ENCODE peak calls at places on chromosomes 1 and 21, in four cellular contexts. L, I, Z and S are unnamed samples.

GRCh38 chr1:3135073-3135745 is 66.2 kb downstream of the PRDM16 start:
- DNase-seq in L (no peak), I (no peak), Z (peak; percentile 55), S (peak; percentile 7)

GRCh38 chr1:114344656-114345055 is 166.3 kb downstream of the TRIM33 start:
- DNase-seq in L (peak; percentile 89), I (no peak), Z (no peak), S (no peak)

GRCh38 chr1:11703357-11704225 is 12.1 kb downstream of the DRAXIN start:
- DNase-seq in L (no peak), I (no peak), Z (no peak), S (no peak)

GRCh38 chr1:100353073-100353801 is 931 bp downstream of the CDC14A start:
- DNase-seq in L (no peak), I (no peak), Z (peak; percentile 77), S (peak; percentile 80)

GRCh38 chr1:94940738-94941137 is 13.8 kb upstream of the CNN3 start:
- DNase-seq in L (no peak), I (no peak), Z (no peak), S (no peak)

GRCh38 chr1:15949453-15950245 is 26.3 kb downstream of the ZBTB17 start:
- DNase-seq in L (peak; percentile 96), I (peak; percentile 80), Z (peak; percentile 56), S (peak; percentile 87)

GRCh38 chr1:111234866-111235265 is 7.4 kb downstream of the CHI3L2 start:
- DNase-seq in L (peak; percentile 70), I (no peak), Z (no peak), S (no peak)

GRCh38 chr1:66475940-66476339 is 58.0 kb upstream of the SGIP1 start:
- DNase-seq in L (no peak), I (peak; percentile 38), Z (no peak), S (peak; percentile 10)

GRCh38 chr21:37380349-37381323 is 14.1 kb downstream of the DYRK1A start:
- DNase-seq in L (no peak), I (peak; percentile 49), Z (no peak), S (peak; percentile 50)

GRCh38 chr21:45590726-45591618 is 48.7 kb upstream of the SLC19A1 start:
- DNase-seq in L (no peak), I (peak; percentile 47), Z (no peak), S (no peak)

GRCh38 chr1:10379676-10380075 is 19.2 kb upstream of the PGD start:
- DNase-seq in L (no peak), I (no peak), Z (no peak), S (no peak)

GRCh38 chr1:248918126-248918525 is 12.1 kb downstream of the PGBD2 start:
- DNase-seq in L (no peak), I (no peak), Z (no peak), S (no peak)

DNA sequence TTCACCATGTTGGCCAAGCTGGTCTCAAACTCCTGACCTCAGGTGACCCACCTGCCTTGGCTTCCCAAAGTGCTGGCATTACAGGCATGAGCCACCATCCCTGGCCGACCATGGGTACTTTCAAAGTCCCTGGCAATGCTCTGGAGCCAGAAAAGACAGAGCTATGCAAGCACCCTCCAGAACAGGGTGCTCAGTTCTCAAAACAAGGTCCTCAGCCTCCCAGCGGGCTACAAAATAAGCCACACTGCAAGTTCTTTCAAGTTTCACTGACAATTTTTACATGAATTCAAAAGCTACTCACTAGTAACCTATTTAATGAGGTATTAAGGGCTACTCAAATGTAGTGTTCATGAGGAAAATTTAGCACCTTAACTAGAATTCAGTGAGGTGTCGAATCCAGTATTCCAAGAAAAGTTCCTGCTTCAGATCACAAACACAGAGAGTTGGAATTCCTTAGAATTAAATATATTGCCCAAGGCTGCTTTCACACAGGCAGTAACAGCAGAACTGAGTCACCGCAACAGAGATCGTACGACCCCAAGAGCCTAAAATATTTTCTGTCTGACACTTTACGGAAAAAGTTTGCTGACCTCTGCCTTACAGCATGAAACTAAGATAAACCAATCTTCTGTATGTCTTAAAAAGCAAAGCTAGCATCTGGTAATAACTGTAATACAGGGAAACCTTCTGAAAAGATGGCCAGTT is 60.7 kb downstream of the HSF2BP start:
- DNase-seq in L (peak; percentile 87), I (no peak), Z (no peak), S (peak; percentile 29)
- H4K8ac ChIP-seq in L (peak overlapping the region; percentile 38), I (no peak overlapping the region), Z (no peak overlapping the region), S (no peak overlapping the region)

GRCh38 chr1:159939603-159940002 is 5.8 kb downstream of the IGSF9 start:
- DNase-seq in L (no peak), I (no peak), Z (no peak), S (no peak)
- H4K5ac ChIP-seq in L (no peak overlapping the region), I (no peak overlapping the region), Z (no peak overlapping the region), S (no peak overlapping the region)

DNA sequence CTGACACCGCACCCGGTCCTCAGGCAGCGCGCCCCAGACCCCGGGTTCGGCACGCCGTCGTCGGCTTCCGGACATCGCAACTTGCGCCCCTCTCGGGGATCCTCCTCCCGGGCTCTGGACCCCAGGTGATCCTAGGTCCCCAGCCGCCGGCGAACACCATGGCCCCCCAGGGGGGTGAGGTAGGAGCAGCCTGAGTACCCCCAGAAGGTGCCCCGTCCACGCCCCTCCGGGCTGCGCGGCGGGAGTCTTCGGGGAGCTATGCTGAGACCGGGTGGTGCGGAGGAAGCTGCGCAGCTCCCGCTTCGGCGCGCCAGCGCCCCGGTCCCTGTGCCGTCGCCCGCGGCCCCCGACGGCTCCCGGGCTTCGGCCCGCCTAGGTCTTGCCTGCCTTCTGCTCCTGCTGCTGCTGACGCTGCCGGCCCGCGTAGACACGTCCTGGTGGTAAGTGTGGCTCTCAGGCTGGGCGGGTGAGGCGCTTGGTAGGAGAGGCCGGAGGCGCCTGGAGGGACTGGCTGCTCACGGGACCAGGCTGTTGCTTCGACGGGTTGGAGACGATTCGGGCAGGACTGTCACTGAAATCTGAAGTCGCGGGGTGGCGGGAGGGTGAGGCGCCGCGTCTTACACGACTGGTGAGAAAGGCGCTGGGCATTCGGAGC is 367 bp downstream of the WNT2B start:
- DNase-seq in L (no peak), I (peak; percentile 60), Z (peak; percentile 86), S (peak; percentile 83)
- H2AK5ac ChIP-seq in L (peak overlapping the region; percentile 35), I (no peak overlapping the region), Z (no peak overlapping the region), S (no peak overlapping the region)

GRCh38 chr1:222454782-222455181 is 93.1 kb downstream of the HHIPL2 start:
- DNase-seq in L (peak; percentile 72), I (peak; percentile 37), Z (no peak), S (peak; percentile 42)
- H4K8ac ChIP-seq in L (peak overlapping the region; percentile 59), I (no peak overlapping the region), Z (no peak overlapping the region), S (no peak overlapping the region)

GRCh38 chr1:88648706-88649105 is 35.4 kb upstream of the PKN2 start:
- DNase-seq in L (no peak), I (no peak), Z (no peak), S (peak; percentile 78)

GRCh38 chr1:88647749-88648415 is 36.2 kb upstream of the PKN2 start:
- DNase-seq in L (no peak), I (no peak), Z (no peak), S (peak; percentile 68)

GRCh38 chr1:88646852-88647645 is 37.0 kb upstream of the PKN2 start:
- DNase-seq in L (no peak), I (no peak), Z (no peak), S (peak; percentile 80)

GRCh38 chr1:88649932-88650331 is 34.1 kb upstream of the PKN2 start:
- DNase-seq in L (no peak), I (no peak), Z (no peak), S (no peak)

GRCh38 chr1:88650676-88651418 is 33.2 kb upstream of the PKN2 start:
- DNase-seq in L (peak; percentile 23), I (no peak), Z (no peak), S (peak; percentile 51)
- H4K5ac ChIP-seq in L (no peak overlapping the region), I (no peak overlapping the region), Z (no peak overlapping the region), S (no peak overlapping the region)

DNA sequence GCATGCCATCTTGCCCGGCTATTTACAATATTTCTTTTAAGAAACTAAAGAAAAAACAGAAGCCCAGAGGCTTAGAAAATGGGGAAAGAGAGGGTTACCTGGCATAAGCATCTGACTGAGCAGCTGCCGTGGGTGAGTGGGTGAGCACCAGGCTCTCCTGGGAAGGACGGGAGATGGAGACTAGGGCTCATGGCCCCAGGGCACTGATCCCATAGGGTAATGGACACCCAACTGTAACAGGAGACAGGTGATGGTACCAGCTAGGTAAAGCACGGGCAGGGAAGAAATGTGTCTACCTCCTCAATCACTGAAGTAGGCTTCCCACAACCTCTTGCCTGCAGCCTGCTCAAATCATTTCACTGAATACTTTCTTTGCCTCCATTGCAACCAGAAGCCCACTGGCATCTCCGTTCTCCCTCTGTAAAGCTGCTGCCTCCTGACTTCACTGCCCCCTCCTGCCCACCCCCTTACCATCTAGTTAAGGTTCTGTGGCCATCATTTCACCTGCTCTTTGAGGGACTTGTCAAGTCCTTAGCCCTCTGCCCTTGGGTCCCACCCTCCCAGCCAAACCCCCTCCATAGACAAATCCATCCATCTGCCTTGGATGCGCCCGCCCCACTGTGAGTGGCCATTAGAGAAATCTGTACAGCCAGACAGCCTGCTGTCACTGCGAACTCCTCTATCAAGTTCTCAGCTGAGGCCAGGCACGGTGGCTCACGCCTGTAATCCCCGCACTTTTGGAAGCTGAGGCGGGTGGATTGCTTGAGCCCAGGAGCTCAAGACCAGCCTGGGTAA is 6.2 kb downstream of the TMEM125 start:
- DNase-seq in L (no peak), I (peak; percentile 21), Z (no peak), S (no peak)
- H2AK5ac ChIP-seq in L (no peak overlapping the region), I (no peak overlapping the region), Z (no peak overlapping the region), S (no peak overlapping the region)

GRCh38 chr1:46002751-46003150 is 129.7 kb downstream of the PIK3R3 start:
- DNase-seq in L (no peak), I (peak; percentile 7), Z (no peak), S (no peak)
- H4K8ac ChIP-seq in L (no peak overlapping the region), I (no peak overlapping the region), Z (no peak overlapping the region), S (no peak overlapping the region)